ENCODE peak calls at places on chromosome 19, in four cellular contexts. M is HL-60, O is GM12878, E is K562. C is an unnamed sample.

GRCh38 chr19:47487551-47488515 is 3.8 kb upstream of the KPTN start:
- DNase-seq in M (peak), O (no peak), E (no peak), C (no peak)

GRCh38 chr19:47369923-47370625 is 21.0 kb downstream of the DHX34 start:
- DNase-seq in M (peak), O (no peak), E (no peak), C (no peak)

GRCh38 chr19:34513767-34514166 is 32.2 kb downstream of the WTIP start:
- DNase-seq in M (no peak), O (no peak), E (no peak), C (no peak)

GRCh38 chr19:13995017-13995728 is 10.9 kb downstream of the RFX1 start:
- DNase-seq in M (no peak), O (no peak), E (no peak), C (peak)

GRCh38 chr19:33177417-33177976 is 16.6 kb upstream of the LRP3 start:
- DNase-seq in M (peak), O (no peak), E (no peak), C (no peak)

GRCh38 chr19:41541990-41542584 is 33.9 kb upstream of the CEACAM21 start:
- DNase-seq in M (peak), O (no peak), E (peak), C (no peak)

GRCh38 chr19:12796146-12797071 is 5.1 kb downstream of the JUNB start:
- DNase-seq in M (peak), O (no peak), E (peak), C (no peak)

GRCh38 chr19:21786931-21787330 is 19.6 kb upstream of the ZNF100 start:
- DNase-seq in M (no peak), O (no peak), E (no peak), C (no peak)

GRCh38 chr19:30076101-30076551 is 134.1 kb downstream of the URI1 start:
- DNase-seq in M (no peak), O (no peak), E (no peak), C (no peak)

GRCh38 chr19:42496551-42497133 is 31.6 kb downstream of the CEACAM1 start:
- DNase-seq in M (no peak), O (no peak), E (no peak), C (no peak)

GRCh38 chr19:35619290-35619923 is 6.9 kb downstream of the HAUS5 start:
- DNase-seq in M (no peak), O (no peak), E (no peak), C (no peak)

GRCh38 chr19:33622809-33623511 is 1.2 kb downstream of the CHST8 start:
- DNase-seq in M (no peak), O (no peak), E (no peak), C (no peak)

GRCh38 chr19:14442904-14443631 is 10.0 kb downstream of the PKN1 start:
- DNase-seq in M (no peak), O (no peak), E (no peak), C (no peak)

GRCh38 chr19:34066007-34066656 is 106.2 kb upstream of the LSM14A start:
- DNase-seq in M (no peak), O (no peak), E (no peak), C (no peak)

GRCh38 chr19:49422407-49423277 is 599 bp downstream of the PTH2 start:
- DNase-seq in M (peak), O (no peak), E (peak), C (no peak)

GRCh38 chr19:46216612-46217011 is 12.9 kb upstream of the IGFL1 start:
- DNase-seq in M (no peak), O (no peak), E (no peak), C (no peak)

GRCh38 chr19:5369962-5370367 is 29.4 kb upstream of the PTPRS start:
- DNase-seq in M (peak), O (no peak), E (peak), C (peak)

GRCh38 chr19:49058592-49058991 is 1.0 kb upstream of the CGB7 start:
- DNase-seq in M (no peak), O (no peak), E (peak), C (no peak)

GRCh38 chr19:49475191-49475932 is 1.3 kb downstream of the FLT3LG start:
- DNase-seq in M (no peak), O (no peak), E (peak), C (no peak)

GRCh38 chr19:47100290-47100689 is 13.3 kb downstream of the ZC3H4 start:
- DNase-seq in M (no peak), O (no peak), E (no peak), C (no peak)

GRCh38 chr19:44662686-44663085 is 8.6 kb upstream of the CEACAM19 start:
- DNase-seq in M (no peak), O (no peak), E (no peak), C (no peak)

GRCh38 chr19:5127710-5128109 is 158.8 kb downstream of the KDM4B start:
- DNase-seq in M (no peak), O (no peak), E (no peak), C (no peak)

GRCh38 chr19:17920527-17920926 is 12.3 kb upstream of the CCDC124 start:
- DNase-seq in M (no peak), O (no peak), E (no peak), C (no peak)

GRCh38 chr19:17910776-17911360 is 21.9 kb upstream of the CCDC124 start:
- DNase-seq in M (peak), O (no peak), E (no peak), C (no peak)

GRCh38 chr19:17915940-17916593 is 16.7 kb upstream of the CCDC124 start:
- DNase-seq in M (no peak), O (no peak), E (no peak), C (no peak)
- TF ChIP-seq SPI1 in M (no peak), O (no peak), E (no peak), C (no peak)

GRCh38 chr19:8501547-8501946 is 893 bp downstream of the PRAM1 start:
- DNase-seq in M (peak), O (no peak), E (no peak), C (no peak)
- TF ChIP-seq SPI1 in M (no peak), O (no peak), E (no peak), C (no peak)

GRCh38 chr19:27740396-27740795 is 1472.6 kb downstream of the UQCRFS1 start:
- DNase-seq in M (no peak), O (no peak), E (no peak), C (no peak)
- TF ChIP-seq SPI1 in M (no peak), O (no peak), E (no peak), C (no peak)

GRCh38 chr19:3108775-3109174 is 14.6 kb downstream of the GNA11 start:
- DNase-seq in M (peak), O (no peak), E (peak), C (peak)
- TF ChIP-seq SPI1 in M (peak), O (no peak), E (no peak), C (peak)

GRCh38 chr19:38559428-38560401 is 58.0 kb downstream of the MAP4K1 start:
- DNase-seq in M (no peak), O (peak), E (no peak), C (peak)
- TF ChIP-seq SPI1 in M (no peak), O (peak), E (no peak), C (no peak)

DNA sequence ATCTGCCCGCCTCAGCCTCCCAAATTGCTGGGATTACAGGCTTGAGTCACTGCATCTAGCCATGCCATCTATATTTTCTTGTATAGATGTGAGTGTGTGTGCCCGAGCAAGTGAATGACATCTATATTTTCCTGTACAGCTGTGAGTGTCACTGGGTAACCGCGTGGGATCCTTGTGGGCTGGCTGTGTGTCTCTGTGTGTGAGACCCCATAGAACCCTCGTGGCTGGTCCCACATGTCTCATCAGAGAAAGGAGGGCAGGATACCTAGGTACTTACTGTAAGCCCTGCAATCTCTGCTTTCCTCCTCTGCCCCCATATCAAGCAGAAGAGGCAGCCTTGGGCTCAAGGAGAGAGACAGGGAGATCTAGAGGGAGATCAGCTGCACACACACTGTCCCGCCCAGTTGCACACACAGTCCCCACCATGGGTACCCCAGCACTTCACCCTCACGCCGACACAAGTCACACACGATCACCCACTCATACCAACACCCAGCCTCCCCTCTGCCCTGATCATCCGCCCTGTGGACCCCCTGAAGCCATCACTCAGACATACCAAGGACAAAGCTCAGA is 658 bp downstream of the DENND1C start:
- DNase-seq in M (no peak), O (no peak), E (peak), C (no peak)
- TF ChIP-seq SPI1 in M (no peak), O (no peak), E (no peak), C (no peak)

C was measured in GM12891.